ENCODE peak calls at places on chromosomes 4 and X, in five cellular contexts. H, D, S, R and B are unnamed samples.

GRCh38 chr4:168769416-168769815 is 240.6 kb downstream of the CBR4 start:
- DNase-seq in S (no peak), R (no peak), H (peak), D (peak), B (peak)

GRCh38 chr4:153497091-153497531 is 31.0 kb downstream of the TMEM131L start:
- DNase-seq in H (peak), D (no peak), S (no peak), R (no peak), B (no peak)

GRCh38 chr4:88448905-88449689 is 7.8 kb upstream of the HERC5 start:
- DNase-seq in R (no peak), H (no peak), D (no peak), S (no peak), B (no peak)

GRCh38 chr4:41877020-41877796 is 58.0 kb upstream of the TMEM33 start:
- DNase-seq in D (no peak), S (no peak), H (no peak), R (no peak), B (no peak)

GRCh38 chr4:184645904-184646610 is 3.2 kb downstream of the CASP3 start:
- DNase-seq in R (no peak), D (no peak), S (no peak), H (no peak), B (no peak)

GRCh38 chr4:169150806-169151205 is 120.0 kb downstream of the SH3RF1 start:
- DNase-seq in H (peak), S (no peak), D (peak), R (no peak), B (no peak)

GRCh38 chr4:69757464-69757863 is 3.0 kb downstream of the SULT1B1 start:
- DNase-seq in D (no peak), S (no peak), H (no peak), R (no peak), B (no peak)

GRCh38 chr4:146269228-146269653 is 54.9 kb downstream of the REELD1 start:
- DNase-seq in S (no peak), R (no peak), H (no peak), D (no peak), B (no peak)

GRCh38 chr4:10625130-10625529 is 59.4 kb downstream of the CLNK start:
- DNase-seq in D (no peak), R (no peak), H (no peak), S (no peak), B (no peak)

GRCh38 chrX:100208076-100208475 is 202.0 kb downstream of the PCDH19 start:
- DNase-seq in S (no peak), R (no peak), H (no peak), D (no peak), B (no peak)

GRCh38 chrX:108167211-108167872 is 75.8 kb downstream of the ATG4A start:
- DNase-seq in D (peak), S (no peak), H (peak), R (no peak), B (peak)

GRCh38 chrX:71650333-71650969 is 16.9 kb upstream of the LOC101059915 start:
- DNase-seq in R (no peak), D (no peak), S (no peak), H (no peak), B (no peak)

GRCh38 chr4:155419266-155419665 is 42.5 kb upstream of the MAP9 start:
- DNase-seq in H (peak), R (no peak), D (peak), S (no peak), B (no peak)

GRCh38 chr4:119046263-119046662 is 89.4 kb upstream of the MYOZ2 start:
- DNase-seq in S (peak), D (no peak), H (no peak), R (no peak), B (no peak)

GRCh38 chr4:2574863-2575262 is 38.4 kb downstream of the FAM193A start:
- DNase-seq in R (no peak), H (no peak), D (no peak), S (no peak), B (no peak)

GRCh38 chrX:132119821-132120220 is 8.0 kb downstream of the FRMD7 start:
- DNase-seq in D (no peak), H (no peak), R (no peak), S (no peak), B (no peak)

GRCh38 chr4:159010563-159011260 is 92.2 kb upstream of the RAPGEF2 start:
- DNase-seq in D (peak), H (peak), R (peak), S (peak), B (peak)

GRCh38 chrX:84363054-84363453 is 139.2 kb downstream of the HDX start:
- DNase-seq in H (no peak), R (no peak), D (peak), S (no peak), B (no peak)

GRCh38 chrX:119145241-119145653 is 17.6 kb upstream of the KIAA1210 start:
- DNase-seq in H (no peak), S (no peak), R (no peak), D (peak), B (no peak)

GRCh38 chrX:100745806-100746537 is 14.1 kb upstream of the SYTL4 start:
- DNase-seq in H (no peak), R (peak), S (no peak), D (peak), B (no peak)

GRCh38 chrX:53088136-53088974 is 5.6 kb upstream of the KANTR start:
- DNase-seq in H (peak), S (peak), D (peak), R (peak), B (peak)

GRCh38 chr4:76365636-76366035 is 55.3 kb downstream of the CCDC158 start:
- DNase-seq in H (peak), R (no peak), D (peak), S (no peak), B (no peak)

GRCh38 chr4:124939908-124940307 is 227.4 kb upstream of the ANKRD50 start:
- DNase-seq in H (no peak), R (no peak), S (no peak), D (no peak), B (no peak)

GRCh38 chr4:153468587-153468986 is 2.4 kb downstream of the TMEM131L start:
- DNase-seq in S (no peak), H (no peak), R (no peak), D (no peak), B (no peak)

GRCh38 chrX:135112096-135112729 is 8.1 kb downstream of the ETDB start:
- DNase-seq in D (peak), S (no peak), H (peak), R (no peak), B (peak)

GRCh38 chr4:83212041-83212851 is 72.4 kb downstream of the COQ2 start:
- DNase-seq in R (no peak), D (no peak), S (no peak), H (no peak), B (no peak)

DNA sequence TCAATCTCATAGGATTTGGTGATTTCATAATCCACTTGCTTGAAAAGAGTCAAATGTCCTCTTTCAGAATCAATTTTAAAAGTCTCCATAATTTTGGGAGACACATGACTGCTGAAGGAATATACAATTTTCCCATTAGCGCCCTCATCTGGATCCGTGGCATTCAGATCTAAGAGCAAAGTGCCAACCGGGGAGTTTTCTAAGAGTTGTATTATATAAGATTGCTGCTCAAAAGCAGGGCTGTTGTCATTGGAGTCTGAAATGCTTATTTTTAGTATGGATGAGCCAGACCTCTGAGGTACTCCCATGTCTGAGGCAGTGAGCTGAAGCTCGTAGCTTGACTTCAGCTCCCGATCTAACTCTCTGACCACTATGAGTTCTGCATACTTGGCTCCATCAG is 1.2 kb downstream of the PCDH18 start:
- DNase-seq in S (no peak), R (peak), H (peak), D (peak), B (no peak)
- TF ChIP-seq CTCF in S (no peak), R (peak), H (peak), D (peak), B (peak)

GRCh38 chrX:78923198-78924015 is 21.8 kb upstream of the P2RY10 start:
- DNase-seq in H (no peak), S (no peak), R (no peak), D (no peak), B (no peak)
- H3K4me3 ChIP-seq in H (no peak), S (no peak), R (no peak), D (no peak), B (no peak)

DNA sequence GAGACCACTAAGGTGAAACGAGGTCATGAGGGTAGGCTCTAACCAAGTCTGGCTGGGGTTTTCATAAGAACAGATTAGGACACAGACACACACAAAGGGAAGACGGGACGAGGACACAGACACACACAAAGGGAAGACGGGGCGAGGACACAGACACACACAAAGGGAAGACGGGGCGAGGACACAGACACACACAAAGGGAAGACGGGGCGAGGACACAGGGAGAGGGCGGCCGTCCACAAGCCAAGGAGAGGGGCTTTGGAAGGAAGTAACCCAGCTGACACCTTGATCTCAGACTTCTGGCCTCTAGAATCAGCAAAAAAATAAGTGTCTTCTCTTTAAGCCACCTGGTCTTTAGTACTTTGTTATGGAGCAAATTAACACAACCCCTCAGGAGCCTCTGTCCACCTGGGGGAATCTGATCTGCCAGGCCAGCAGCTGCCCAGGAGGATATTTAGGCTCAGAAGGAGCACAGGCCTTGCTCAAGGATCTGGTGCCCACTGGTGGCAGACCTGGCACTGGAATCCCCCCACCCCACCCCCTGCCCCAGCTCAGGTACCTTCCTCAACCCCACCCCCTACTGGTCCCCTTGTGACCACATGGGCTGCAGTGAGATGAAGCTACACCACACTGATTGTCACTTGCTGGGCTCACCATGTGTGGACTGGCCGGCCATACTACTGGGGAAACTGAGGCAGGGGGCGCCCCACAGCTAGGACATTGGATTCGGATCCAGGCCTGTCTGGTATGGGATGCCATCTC is 2.8 kb downstream of the ABLIM2 start:
- DNase-seq in H (no peak), D (no peak), R (no peak), S (no peak), B (no peak)
- TF ChIP-seq CTCF in H (no peak), D (no peak), R (no peak), S (no peak), B (no peak)

GRCh38 chr4:111808174-111808573 is 337.1 kb upstream of the FAM241A start:
- DNase-seq in S (no peak), H (no peak), D (no peak), R (no peak), B (no peak)
- H3K4me3 ChIP-seq in S (no peak), H (no peak), D (no peak), R (no peak), B (no peak)

GRCh38 chr4:102390438-102390837 is 45.2 kb upstream of the SLC39A8 start:
- DNase-seq in D (no peak), H (no peak), R (no peak), S (no peak), B (peak)

GRCh38 chr4:102388636-102389035 is 43.4 kb upstream of the SLC39A8 start:
- DNase-seq in S (no peak), H (no peak), D (no peak), R (no peak), B (no peak)

GRCh38 chr4:102392033-102392744 is 46.9 kb upstream of the SLC39A8 start:
- DNase-seq in S (no peak), R (no peak), H (no peak), D (no peak), B (no peak)

GRCh38 chr4:102386966-102387365 is 41.7 kb upstream of the SLC39A8 start:
- DNase-seq in R (no peak), D (no peak), H (no peak), S (no peak), B (no peak)

GRCh38 chr4:102387552-102388150 is 42.4 kb upstream of the SLC39A8 start:
- DNase-seq in D (no peak), H (no peak), R (no peak), S (no peak), B (no peak)
- TF ChIP-seq CTCF in D (no peak), H (no peak), R (no peak), S (no peak), B (no peak)

GRCh38 chr4:25654971-25655963 is at the start of gene SLC34A2:
- DNase-seq in R (no peak), S (no peak), H (no peak), D (no peak), B (no peak)
- H3K4me3 ChIP-seq in R (no peak), S (no peak), H (no peak), D (no peak), B (peak)

GRCh38 chr4:74830928-74831327 is 36.6 kb upstream of the BTC start:
- DNase-seq in R (no peak), H (no peak), S (no peak), D (no peak), B (no peak)
- TF ChIP-seq CTCF in R (no peak), H (peak), S (no peak), D (peak), B (peak)

GRCh38 chrX:153642313-153642654 is 4.7 kb upstream of the DUSP9 start:
- DNase-seq in R (no peak), S (no peak), H (no peak), D (no peak), B (no peak)
- H3K4me3 ChIP-seq in R (no peak), S (peak), H (no peak), D (no peak), B (no peak)

DNA sequence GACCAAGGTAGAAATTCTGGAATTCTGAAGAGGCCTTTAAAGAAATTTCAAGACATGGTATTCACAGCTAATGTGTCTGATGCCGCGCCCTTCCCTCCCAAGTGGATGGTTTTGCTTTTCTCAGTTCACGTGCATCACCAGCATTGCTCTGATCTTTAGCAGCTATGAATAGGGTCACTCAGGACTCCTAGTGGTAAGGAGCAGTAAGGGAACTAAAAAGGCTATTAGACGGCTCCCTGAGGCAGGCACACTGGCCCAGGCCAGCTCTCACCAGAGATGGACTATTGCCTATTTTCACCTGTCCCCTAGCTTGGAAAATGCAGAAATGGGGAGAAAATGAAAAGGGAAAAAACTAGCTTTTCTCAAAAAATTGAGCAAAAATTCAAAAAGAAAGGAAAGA is 447.5 kb upstream of the RASGEF1B start:
- DNase-seq in H (peak), S (no peak), R (no peak), D (no peak), B (no peak)
- TF ChIP-seq CTCF in H (no peak), S (no peak), R (no peak), D (peak), B (peak)

DNA sequence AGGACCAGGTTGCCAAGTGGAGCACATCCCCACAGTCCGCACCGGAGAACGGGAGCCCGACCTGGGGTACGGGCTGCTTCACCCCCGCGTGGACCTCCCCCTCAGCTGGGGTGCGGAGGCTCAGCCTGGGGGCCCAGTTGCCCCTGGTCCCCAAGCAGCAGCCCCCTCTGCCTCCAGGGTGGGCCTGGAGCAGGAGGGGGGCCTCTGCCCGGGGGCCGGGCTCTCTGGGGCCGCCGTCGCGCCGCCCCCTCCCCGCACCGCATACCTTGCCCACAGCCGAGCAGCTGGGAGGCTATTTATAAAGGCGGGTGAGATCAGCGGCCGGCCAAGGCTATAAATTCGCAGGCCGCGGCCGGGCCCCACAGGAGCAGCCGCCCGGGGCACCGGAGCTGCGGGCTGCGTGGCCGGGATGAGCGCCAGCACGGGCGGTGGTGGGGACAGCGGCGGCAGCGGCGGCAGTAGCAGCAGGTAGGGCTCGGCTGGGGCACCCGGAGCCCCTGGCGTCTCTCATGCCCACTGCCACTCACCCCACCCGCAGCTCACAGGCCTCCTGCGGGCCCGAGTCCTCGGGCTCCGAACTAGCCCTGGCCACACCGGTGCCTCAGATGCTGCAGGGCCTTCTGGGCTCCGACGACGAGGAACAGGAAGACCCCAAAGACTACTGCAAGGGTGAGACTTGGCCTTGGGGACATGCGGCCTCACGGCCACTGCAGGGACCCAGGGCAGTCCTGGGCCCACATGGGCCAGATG is at the start of gene SRPK3:
- DNase-seq in R (no peak), D (no peak), S (no peak), H (no peak), B (no peak)
- H3K4me3 ChIP-seq in R (peak), D (no peak), S (peak), H (no peak), B (no peak)